ENCODE peak calls at places on chromosome 10, in seven cellular contexts. G, K, C, V, T, A and S are unnamed samples.

GRCh38 chr10:130352291-130352645 is 216.1 kb downstream of the GLRX3 start:
- DNase-seq in G (no peak), K (no peak), C (no peak), V (no peak), T (no peak), A (peak; percentile 15), S (no peak)

GRCh38 chr10:54444184-54444583 is 356.8 kb downstream of the PCDH15 start:
- DNase-seq in G (no peak), K (no peak), C (no peak), V (no peak), T (no peak), A (no peak), S (no peak)

GRCh38 chr10:48463318-48464003 is 141.4 kb downstream of the ARHGAP22 start:
- DNase-seq in G (no peak), K (no peak), C (no peak), V (no peak), T (peak; percentile 55), A (no peak), S (no peak)

GRCh38 chr10:87861034-87861433 is 2.3 kb downstream of the KLLN start:
- DNase-seq in G (no peak), K (no peak), C (no peak), V (no peak), T (no peak), A (no peak), S (no peak)

GRCh38 chr10:47043928-47044544 is 132.8 kb downstream of the PTPN20 start:
- DNase-seq in G (no peak), K (no peak), C (no peak), V (no peak), T (no peak), A (no peak), S (no peak)

GRCh38 chr10:19412531-19412930 is 363.9 kb downstream of the MALRD1 start:
- DNase-seq in G (no peak), K (no peak), C (peak; percentile 16), V (no peak), T (no peak), A (no peak), S (peak; percentile 15)

GRCh38 chr10:178208-178607 is 43.0 kb downstream of the ZMYND11 start:
- DNase-seq in G (no peak), K (no peak), C (peak; percentile 14), V (peak; percentile 1), T (no peak), A (no peak), S (peak; percentile 9)

GRCh38 chr10:23693895-23694294 is 255.0 kb downstream of the OTUD1 start:
- DNase-seq in G (peak; percentile 34), K (no peak), C (no peak), V (no peak), T (no peak), A (no peak), S (no peak)

GRCh38 chr10:72375585-72375984 is 20.9 kb upstream of the DNAJB12 start:
- DNase-seq in G (peak; percentile 50), K (no peak), C (peak; percentile 53), V (no peak), T (peak; percentile 45), A (no peak), S (peak; percentile 15)

GRCh38 chr10:132991706-132992432 is 49.5 kb upstream of the CFAP46 start:
- DNase-seq in G (no peak), K (no peak), C (no peak), V (no peak), T (no peak), A (no peak), S (no peak)

DNA sequence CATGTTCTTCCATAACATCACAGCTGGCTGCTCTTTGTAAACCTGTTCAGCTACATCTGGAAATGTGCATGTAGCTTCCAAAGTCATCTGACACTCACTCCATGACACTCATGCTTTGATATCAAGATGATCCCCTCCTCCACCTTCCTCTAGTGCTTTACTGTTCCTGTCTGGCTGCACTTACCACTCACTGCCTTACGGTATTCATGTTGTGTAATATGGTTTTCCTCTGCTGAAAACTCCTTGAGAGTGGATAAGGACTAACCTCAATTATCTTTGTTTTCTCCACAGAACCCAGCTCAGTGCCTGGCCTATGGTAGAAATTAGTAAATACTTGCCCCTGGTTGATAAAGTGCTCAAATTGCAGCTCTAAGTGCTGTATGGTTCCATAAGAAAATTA is 483.9 kb downstream of the HTR7 start:
- DNase-seq in G (no peak), K (no peak), C (no peak), V (no peak), T (no peak), A (no peak), S (no peak)
- TF ChIP-seq SP1 in G (no peak), K (no peak), C (no peak), V (no peak), T (no peak), A (no peak), S (no peak)

DNA sequence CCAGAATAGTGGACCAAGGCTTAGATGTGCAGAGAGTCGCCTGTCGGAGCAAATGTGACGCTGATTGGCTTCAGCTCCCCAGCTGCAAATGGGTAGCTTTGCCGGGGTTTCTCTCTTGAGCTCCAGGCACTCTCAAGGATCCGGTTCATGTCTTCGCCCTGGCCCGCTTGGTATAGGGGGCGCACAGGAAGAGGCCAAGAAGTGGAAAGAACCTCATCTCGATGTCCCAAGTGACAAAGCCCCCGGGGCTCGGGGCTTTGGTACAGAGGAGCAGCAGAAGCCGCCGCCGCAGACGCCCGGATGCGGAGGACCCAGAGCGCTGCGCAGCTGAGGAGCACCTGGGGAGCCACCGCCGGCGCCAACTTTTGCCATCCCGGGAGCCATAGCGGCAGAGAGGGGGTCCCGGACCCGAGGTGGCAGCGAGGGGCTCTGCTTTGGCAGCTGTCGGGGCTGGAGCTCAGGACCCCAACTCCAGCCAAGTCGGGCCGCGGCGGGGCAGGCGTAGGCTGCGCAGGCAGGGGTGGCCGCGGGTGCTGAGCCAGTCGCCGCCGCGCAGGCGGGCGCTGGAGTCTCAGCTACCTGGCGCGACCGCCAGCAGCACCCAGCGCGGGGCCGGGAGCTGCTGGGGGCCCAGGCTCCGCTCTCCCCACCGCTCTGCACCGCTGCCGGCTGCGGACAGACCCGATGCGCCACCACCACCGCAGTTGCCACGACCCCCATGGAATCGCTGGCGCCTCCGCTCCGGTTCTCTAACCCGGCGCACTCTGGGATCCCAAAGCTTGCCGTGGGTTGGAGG is 466.5 kb downstream of the XPNPEP1 start:
- DNase-seq in G (peak; percentile 59), K (no peak), C (no peak), V (no peak), T (no peak), A (no peak), S (no peak)
- TF ChIP-seq SP1 in G (no peak), K (no peak), C (no peak), V (no peak), T (no peak), A (peak; percentile 81), S (no peak)

GRCh38 chr10:71144824-71145223 is 67.5 kb upstream of the UNC5B start:
- DNase-seq in G (no peak), K (no peak), C (no peak), V (no peak), T (no peak), A (no peak), S (no peak)

GRCh38 chr10:71145352-71145945 is 66.9 kb upstream of the UNC5B start:
- DNase-seq in G (no peak), K (no peak), C (no peak), V (no peak), T (no peak), A (no peak), S (no peak)

GRCh38 chr10:71156436-71156835 is 55.9 kb upstream of the UNC5B start:
- DNase-seq in G (no peak), K (no peak), C (no peak), V (no peak), T (no peak), A (no peak), S (no peak)

GRCh38 chr10:71150811-71151210 is 61.6 kb upstream of the UNC5B start:
- DNase-seq in G (no peak), K (no peak), C (no peak), V (no peak), T (no peak), A (no peak), S (no peak)
- TF ChIP-seq SP1 in G (no peak), K (no peak), C (no peak), V (no peak), T (no peak), A (no peak), S (no peak)

GRCh38 chr10:43254881-43255643 is 11.8 kb downstream of the RASGEF1A start:
- DNase-seq in G (no peak), K (no peak), C (no peak), V (no peak), T (no peak), A (no peak), S (no peak)

GRCh38 chr10:43252166-43252784 is 14.6 kb downstream of the RASGEF1A start:
- DNase-seq in G (peak; percentile 7), K (no peak), C (no peak), V (no peak), T (no peak), A (no peak), S (no peak)

GRCh38 chr10:43254199-43254730 is 12.6 kb downstream of the RASGEF1A start:
- DNase-seq in G (no peak), K (no peak), C (no peak), V (no peak), T (no peak), A (no peak), S (no peak)

GRCh38 chr10:43252785-43253341 is 14.0 kb downstream of the RASGEF1A start:
- DNase-seq in G (no peak), K (no peak), C (no peak), V (no peak), T (no peak), A (no peak), S (no peak)

GRCh38 chr10:43253461-43254198 is 13.2 kb downstream of the RASGEF1A start:
- DNase-seq in G (no peak), K (no peak), C (no peak), V (no peak), T (no peak), A (no peak), S (no peak)
- TF ChIP-seq SP1 in G (no peak), K (no peak), C (no peak), V (no peak), T (no peak), A (no peak), S (no peak)

GRCh38 chr10:6924166-6924565 is 344.1 kb upstream of the PRKCQ start:
- DNase-seq in G (no peak), K (no peak), C (no peak), V (no peak), T (no peak), A (no peak), S (no peak)
- TF ChIP-seq SP1 in G (no peak), K (no peak), C (no peak), V (no peak), T (no peak), A (no peak), S (no peak)

GRCh38 chr10:95571390-95571789 is 10.2 kb upstream of the SORBS1 start:
- DNase-seq in G (no peak), K (no peak), C (no peak), V (no peak), T (no peak), A (no peak), S (no peak)

GRCh38 chr10:95574649-95575365 is 13.6 kb upstream of the SORBS1 start:
- DNase-seq in G (no peak), K (no peak), C (no peak), V (no peak), T (no peak), A (no peak), S (no peak)

GRCh38 chr10:95573497-95573896 is 12.3 kb upstream of the SORBS1 start:
- DNase-seq in G (no peak), K (no peak), C (no peak), V (no peak), T (no peak), A (no peak), S (peak; percentile 4)

GRCh38 chr10:95572451-95572850 is 11.3 kb upstream of the SORBS1 start:
- DNase-seq in G (no peak), K (no peak), C (no peak), V (no peak), T (no peak), A (no peak), S (no peak)

GRCh38 chr10:95573953-95574604 is 12.9 kb upstream of the SORBS1 start:
- DNase-seq in G (no peak), K (no peak), C (no peak), V (no peak), T (no peak), A (no peak), S (no peak)
- TF ChIP-seq SP1 in G (no peak), K (no peak), C (no peak), V (no peak), T (no peak), A (no peak), S (no peak)